ENCODE peak calls at places on chromosomes 5 and 9, in eight cellular contexts. One of them, this sample, is unnamed.

GRCh38 chr5:53360811-53361210 is 119.6 kb upstream of the FST start:
- DNase-seq in ELR: peak
- DNase-seq in AG10803: peak
- DNase-seq in ACHN: peak
- DNase-seq in renal cortical epithelial cell: peak
- DNase-seq in Right ventricle myocardium superior: no peak
- DNase-seq in mucosa of gallbladder: no peak
- DNase-seq in HuH-7.5: no peak
- DNase-seq in this sample: peak

GRCh38 chr5:143279698-143280097 is 123.8 kb downstream of the NR3C1 start:
- DNase-seq in ELR: peak
- DNase-seq in AG10803: peak
- DNase-seq in ACHN: no peak
- DNase-seq in renal cortical epithelial cell: no peak
- DNase-seq in Right ventricle myocardium superior: no peak
- DNase-seq in mucosa of gallbladder: no peak
- DNase-seq in HuH-7.5: peak
- DNase-seq in this sample: no peak

GRCh38 chr9:112170235-112170634 is 4.9 kb downstream of the SUSD1 start:
- DNase-seq in ELR: no peak
- DNase-seq in AG10803: no peak
- DNase-seq in ACHN: no peak
- DNase-seq in renal cortical epithelial cell: peak
- DNase-seq in Right ventricle myocardium superior: no peak
- DNase-seq in mucosa of gallbladder: peak
- DNase-seq in HuH-7.5: no peak
- DNase-seq in this sample: peak

GRCh38 chr9:21450733-21451394 is 10.6 kb downstream of the IFNA1 start:
- DNase-seq in ELR: no peak
- DNase-seq in AG10803: peak
- DNase-seq in ACHN: no peak
- DNase-seq in renal cortical epithelial cell: no peak
- DNase-seq in Right ventricle myocardium superior: no peak
- DNase-seq in mucosa of gallbladder: no peak
- DNase-seq in HuH-7.5: no peak
- DNase-seq in this sample: no peak

GRCh38 chr5:179795863-179796833 is 2.4 kb downstream of the LTC4S start:
- DNase-seq in ELR: peak
- DNase-seq in AG10803: peak
- DNase-seq in ACHN: peak
- DNase-seq in renal cortical epithelial cell: peak
- DNase-seq in Right ventricle myocardium superior: peak
- DNase-seq in mucosa of gallbladder: peak
- DNase-seq in HuH-7.5: peak
- DNase-seq in this sample: peak

GRCh38 chr5:143002459-143003327 is 232.5 kb downstream of the ARHGAP26 start:
- DNase-seq in ELR: peak
- DNase-seq in AG10803: peak
- DNase-seq in ACHN: peak
- DNase-seq in renal cortical epithelial cell: peak
- DNase-seq in Right ventricle myocardium superior: no peak
- DNase-seq in mucosa of gallbladder: peak
- DNase-seq in HuH-7.5: peak
- DNase-seq in this sample: peak

GRCh38 chr9:123225374-123225813 is 43.0 kb downstream of the STRBP start:
- DNase-seq in ELR: peak
- DNase-seq in AG10803: peak
- DNase-seq in ACHN: peak
- DNase-seq in renal cortical epithelial cell: peak
- DNase-seq in Right ventricle myocardium superior: no peak
- DNase-seq in mucosa of gallbladder: peak
- DNase-seq in HuH-7.5: peak
- DNase-seq in this sample: peak

GRCh38 chr5:72917371-72917776 is 38.5 kb upstream of the FCHO2 start:
- DNase-seq in ELR: no peak
- DNase-seq in AG10803: no peak
- DNase-seq in ACHN: no peak
- DNase-seq in renal cortical epithelial cell: no peak
- DNase-seq in Right ventricle myocardium superior: no peak
- DNase-seq in mucosa of gallbladder: no peak
- DNase-seq in HuH-7.5: no peak
- DNase-seq in this sample: no peak

GRCh38 chr9:120177121-120177520 is 402.8 kb downstream of the CDK5RAP2 start:
- DNase-seq in ELR: no peak
- DNase-seq in AG10803: no peak
- DNase-seq in ACHN: no peak
- DNase-seq in renal cortical epithelial cell: no peak
- DNase-seq in Right ventricle myocardium superior: no peak
- DNase-seq in mucosa of gallbladder: no peak
- DNase-seq in HuH-7.5: no peak
- DNase-seq in this sample: no peak

GRCh38 chr9:6667633-6668280 is 22.2 kb upstream of the GLDC start:
- DNase-seq in ELR: peak
- DNase-seq in AG10803: peak
- DNase-seq in ACHN: peak
- DNase-seq in renal cortical epithelial cell: peak
- DNase-seq in Right ventricle myocardium superior: no peak
- DNase-seq in mucosa of gallbladder: no peak
- DNase-seq in HuH-7.5: no peak
- DNase-seq in this sample: peak

GRCh38 chr5:169706758-169707450 is 69.8 kb downstream of the DOCK2 start:
- DNase-seq in ELR: peak
- DNase-seq in AG10803: peak
- DNase-seq in ACHN: peak
- DNase-seq in renal cortical epithelial cell: peak
- DNase-seq in Right ventricle myocardium superior: no peak
- DNase-seq in mucosa of gallbladder: no peak
- DNase-seq in HuH-7.5: no peak
- DNase-seq in this sample: peak

GRCh38 chr5:132526290-132526973 is 16.9 kb downstream of the IL5 start:
- DNase-seq in ELR: peak
- DNase-seq in AG10803: peak
- DNase-seq in ACHN: peak
- DNase-seq in renal cortical epithelial cell: peak
- DNase-seq in Right ventricle myocardium superior: no peak
- DNase-seq in mucosa of gallbladder: peak
- DNase-seq in HuH-7.5: peak
- DNase-seq in this sample: peak

GRCh38 chr9:125238915-125239446 is 2.2 kb downstream of the HSPA5 start:
- DNase-seq in ELR: no peak
- DNase-seq in AG10803: no peak
- DNase-seq in ACHN: no peak
- DNase-seq in renal cortical epithelial cell: no peak
- DNase-seq in Right ventricle myocardium superior: no peak
- DNase-seq in mucosa of gallbladder: no peak
- DNase-seq in HuH-7.5: no peak
- DNase-seq in this sample: no peak

GRCh38 chr5:40653221-40654022 is 26.3 kb upstream of the PTGER4 start:
- DNase-seq in ELR: no peak
- DNase-seq in AG10803: no peak
- DNase-seq in ACHN: no peak
- DNase-seq in renal cortical epithelial cell: no peak
- DNase-seq in Right ventricle myocardium superior: no peak
- DNase-seq in mucosa of gallbladder: no peak
- DNase-seq in HuH-7.5: no peak
- DNase-seq in this sample: no peak

GRCh38 chr5:142110046-142110531 is 1.5 kb downstream of the NDFIP1 start:
- DNase-seq in ELR: peak
- DNase-seq in AG10803: peak
- DNase-seq in ACHN: peak
- DNase-seq in renal cortical epithelial cell: peak
- DNase-seq in Right ventricle myocardium superior: no peak
- DNase-seq in mucosa of gallbladder: no peak
- DNase-seq in HuH-7.5: peak
- DNase-seq in this sample: peak

GRCh38 chr9:83154087-83154736 is 91.3 kb upstream of the RASEF start:
- DNase-seq in ELR: peak
- DNase-seq in AG10803: peak
- DNase-seq in ACHN: peak
- DNase-seq in renal cortical epithelial cell: peak
- DNase-seq in Right ventricle myocardium superior: no peak
- DNase-seq in mucosa of gallbladder: peak
- DNase-seq in HuH-7.5: no peak
- DNase-seq in this sample: peak